ENCODE peak calls at places on chromosome 1, in four cellular contexts. One of them, this sample, is unnamed.

GRCh38 chr1:117013310-117013850 is 11.8 kb downstream of the CD101 start:
- DNase-seq in Ammon's horn: no peak
- DNase-seq in DMS79: peak
- DNase-seq in activated T-cell treated with anti-CD3 and anti-CD28 coated beads, Interleukin-2, amount 50 U/mL, for 72 hours: no peak
- DNase-seq in this sample: no peak

GRCh38 chr1:17009706-17010105 is 2.0 kb downstream of the ATP13A2 start:
- DNase-seq in activated T-cell treated with anti-CD3 and anti-CD28 coated beads, Interleukin-2, amount 50 U/mL, for 72 hours: no peak
- DNase-seq in Ammon's horn: no peak
- DNase-seq in DMS79: no peak
- DNase-seq in this sample: no peak

GRCh38 chr1:6750490-6750889 is 34.8 kb upstream of the CAMTA1 start:
- DNase-seq in activated T-cell treated with anti-CD3 and anti-CD28 coated beads, Interleukin-2, amount 50 U/mL, for 72 hours: no peak
- DNase-seq in DMS79: no peak
- DNase-seq in Ammon's horn: no peak
- DNase-seq in this sample: no peak

GRCh38 chr1:103160281-103160680 is 52.0 kb upstream of the COL11A1 start:
- DNase-seq in Ammon's horn: no peak
- DNase-seq in activated T-cell treated with anti-CD3 and anti-CD28 coated beads, Interleukin-2, amount 50 U/mL, for 72 hours: no peak
- DNase-seq in DMS79: no peak
- DNase-seq in this sample: no peak

GRCh38 chr1:186218661-186219352 is 156.2 kb downstream of the TPR start:
- DNase-seq in Ammon's horn: no peak
- DNase-seq in activated T-cell treated with anti-CD3 and anti-CD28 coated beads, Interleukin-2, amount 50 U/mL, for 72 hours: no peak
- DNase-seq in DMS79: no peak
- DNase-seq in this sample: no peak

GRCh38 chr1:32741067-32741416 is 38.5 kb upstream of the SYNC start:
- DNase-seq in DMS79: no peak
- DNase-seq in Ammon's horn: no peak
- DNase-seq in activated T-cell treated with anti-CD3 and anti-CD28 coated beads, Interleukin-2, amount 50 U/mL, for 72 hours: no peak
- DNase-seq in this sample: no peak

GRCh38 chr1:30761312-30762151 is 4.0 kb upstream of the LAPTM5 start:
- DNase-seq in Ammon's horn: no peak
- DNase-seq in DMS79: no peak
- DNase-seq in activated T-cell treated with anti-CD3 and anti-CD28 coated beads, Interleukin-2, amount 50 U/mL, for 72 hours: no peak
- DNase-seq in this sample: no peak

GRCh38 chr1:180881806-180882509 is 30.7 kb upstream of the KIAA1614 start:
- DNase-seq in DMS79: peak
- DNase-seq in activated T-cell treated with anti-CD3 and anti-CD28 coated beads, Interleukin-2, amount 50 U/mL, for 72 hours: no peak
- DNase-seq in Ammon's horn: peak
- DNase-seq in this sample: peak

GRCh38 chr1:206582537-206583460 is 29.5 kb downstream of the EIF2D start:
- DNase-seq in activated T-cell treated with anti-CD3 and anti-CD28 coated beads, Interleukin-2, amount 50 U/mL, for 72 hours: peak
- DNase-seq in DMS79: no peak
- DNase-seq in Ammon's horn: no peak
- DNase-seq in this sample: no peak

GRCh38 chr1:180912801-180913616 is at the start of gene KIAA1614:
- DNase-seq in Ammon's horn: peak
- DNase-seq in DMS79: no peak
- DNase-seq in activated T-cell treated with anti-CD3 and anti-CD28 coated beads, Interleukin-2, amount 50 U/mL, for 72 hours: no peak
- DNase-seq in this sample: no peak

GRCh38 chr1:113652773-113653172 is 106.5 kb downstream of the PHTF1 start:
- DNase-seq in Ammon's horn: no peak
- DNase-seq in DMS79: no peak
- DNase-seq in activated T-cell treated with anti-CD3 and anti-CD28 coated beads, Interleukin-2, amount 50 U/mL, for 72 hours: no peak
- DNase-seq in this sample: no peak

GRCh38 chr1:168421399-168422004 is 122.3 kb downstream of the XCL2 start:
- DNase-seq in Ammon's horn: no peak
- DNase-seq in activated T-cell treated with anti-CD3 and anti-CD28 coated beads, Interleukin-2, amount 50 U/mL, for 72 hours: peak
- DNase-seq in DMS79: no peak
- DNase-seq in this sample: no peak

GRCh38 chr1:3530086-3530930 is 75.8 kb downstream of the ARHGEF16 start:
- DNase-seq in activated T-cell treated with anti-CD3 and anti-CD28 coated beads, Interleukin-2, amount 50 U/mL, for 72 hours: peak
- DNase-seq in DMS79: peak
- DNase-seq in Ammon's horn: no peak
- DNase-seq in this sample: no peak

GRCh38 chr1:186511761-186512637 is 51.1 kb upstream of the PDC start:
- DNase-seq in Ammon's horn: no peak
- DNase-seq in DMS79: no peak
- DNase-seq in activated T-cell treated with anti-CD3 and anti-CD28 coated beads, Interleukin-2, amount 50 U/mL, for 72 hours: no peak
- DNase-seq in this sample: no peak

GRCh38 chr1:46466477-46467182 is 23.0 kb upstream of the DMBX1 start:
- DNase-seq in Ammon's horn: peak
- DNase-seq in activated T-cell treated with anti-CD3 and anti-CD28 coated beads, Interleukin-2, amount 50 U/mL, for 72 hours: peak
- DNase-seq in DMS79: peak
- DNase-seq in this sample: no peak

GRCh38 chr1:174273190-174273589 is 113.9 kb downstream of the RABGAP1L start:
- DNase-seq in Ammon's horn: no peak
- DNase-seq in activated T-cell treated with anti-CD3 and anti-CD28 coated beads, Interleukin-2, amount 50 U/mL, for 72 hours: no peak
- DNase-seq in DMS79: no peak
- DNase-seq in this sample: no peak

GRCh38 chr1:206693029-206693428 is 8.3 kb downstream of the MAPKAPK2 start:
- DNase-seq in DMS79: no peak
- DNase-seq in activated T-cell treated with anti-CD3 and anti-CD28 coated beads, Interleukin-2, amount 50 U/mL, for 72 hours: no peak
- DNase-seq in Ammon's horn: peak
- DNase-seq in this sample: no peak

GRCh38 chr1:216081445-216081844 is 341.8 kb downstream of the USH2A start:
- DNase-seq in DMS79: no peak
- DNase-seq in activated T-cell treated with anti-CD3 and anti-CD28 coated beads, Interleukin-2, amount 50 U/mL, for 72 hours: no peak
- DNase-seq in Ammon's horn: no peak
- DNase-seq in this sample: no peak

GRCh38 chr1:197320991-197321531 is 53.0 kb downstream of the CRB1 start:
- DNase-seq in DMS79: no peak
- DNase-seq in Ammon's horn: peak
- DNase-seq in activated T-cell treated with anti-CD3 and anti-CD28 coated beads, Interleukin-2, amount 50 U/mL, for 72 hours: no peak
- DNase-seq in this sample: no peak

GRCh38 chr1:180188103-180188506 is 33.4 kb downstream of the QSOX1 start:
- DNase-seq in DMS79: peak
- DNase-seq in Ammon's horn: peak
- DNase-seq in activated T-cell treated with anti-CD3 and anti-CD28 coated beads, Interleukin-2, amount 50 U/mL, for 72 hours: no peak
- DNase-seq in this sample: peak

GRCh38 chr1:193545171-193545570 is 358.8 kb upstream of the B3GALT2 start:
- DNase-seq in Ammon's horn: peak
- DNase-seq in DMS79: no peak
- DNase-seq in activated T-cell treated with anti-CD3 and anti-CD28 coated beads, Interleukin-2, amount 50 U/mL, for 72 hours: no peak
- DNase-seq in this sample: no peak

GRCh38 chr1:117967900-117968299 is 38.4 kb downstream of the WDR3 start:
- DNase-seq in Ammon's horn: no peak
- DNase-seq in activated T-cell treated with anti-CD3 and anti-CD28 coated beads, Interleukin-2, amount 50 U/mL, for 72 hours: no peak
- DNase-seq in DMS79: peak
- DNase-seq in this sample: no peak

GRCh38 chr1:26302733-26303405 is 3.6 kb downstream of the UBXN11 start:
- DNase-seq in activated T-cell treated with anti-CD3 and anti-CD28 coated beads, Interleukin-2, amount 50 U/mL, for 72 hours: no peak
- DNase-seq in DMS79: no peak
- DNase-seq in Ammon's horn: no peak
- DNase-seq in this sample: no peak